ENCODE peak calls at places on chromosomes 1 and 21, in eight cellular contexts. One of them, this sample, is unnamed.

GRCh38 chr1:85459274-85459673 is 5.7 kb downstream of the DDAH1 start:
- DNase-seq in ovary: no peak
- DNase-seq in stomach: no peak
- DNase-seq in substantia nigra: no peak
- DNase-seq in spleen: no peak
- DNase-seq in dorsolateral prefrontal cortex: no peak
- DNase-seq in heart left ventricle: no peak
- DNase-seq in GM23338: no peak
- DNase-seq in this sample: no peak

GRCh38 chr1:224317383-224318045 is 12.5 kb downstream of the NVL start:
- DNase-seq in GM23338: no peak
- DNase-seq in substantia nigra: no peak
- DNase-seq in dorsolateral prefrontal cortex: no peak
- DNase-seq in ovary: no peak
- DNase-seq in stomach: no peak
- DNase-seq in spleen: no peak
- DNase-seq in heart left ventricle: no peak
- DNase-seq in this sample: no peak

GRCh38 chr21:26783801-26784200 is 61.4 kb downstream of the ADAMTS1 start:
- DNase-seq in dorsolateral prefrontal cortex: no peak
- DNase-seq in heart left ventricle: no peak
- DNase-seq in stomach: no peak
- DNase-seq in ovary: no peak
- DNase-seq in GM23338: no peak
- DNase-seq in spleen: no peak
- DNase-seq in substantia nigra: no peak
- DNase-seq in this sample: no peak

GRCh38 chr1:21857840-21858670 is 46.0 kb downstream of the LDLRAD2 start:
- DNase-seq in substantia nigra: no peak
- DNase-seq in ovary: no peak
- DNase-seq in spleen: no peak
- DNase-seq in stomach: no peak
- DNase-seq in dorsolateral prefrontal cortex: no peak
- DNase-seq in GM23338: no peak
- DNase-seq in heart left ventricle: peak
- DNase-seq in this sample: no peak

GRCh38 chr1:174225499-174226204 is 66.3 kb downstream of the RABGAP1L start:
- DNase-seq in GM23338: no peak
- DNase-seq in heart left ventricle: no peak
- DNase-seq in dorsolateral prefrontal cortex: no peak
- DNase-seq in ovary: no peak
- DNase-seq in spleen: no peak
- DNase-seq in substantia nigra: no peak
- DNase-seq in stomach: no peak
- DNase-seq in this sample: no peak

GRCh38 chr1:61581241-61581640 is 143.7 kb downstream of the TM2D1 start:
- DNase-seq in GM23338: no peak
- DNase-seq in spleen: no peak
- DNase-seq in heart left ventricle: no peak
- DNase-seq in substantia nigra: no peak
- DNase-seq in dorsolateral prefrontal cortex: no peak
- DNase-seq in stomach: no peak
- DNase-seq in ovary: no peak
- DNase-seq in this sample: no peak

GRCh38 chr21:45211661-45212060 is 76.0 kb downstream of the POFUT2 start:
- DNase-seq in spleen: no peak
- DNase-seq in substantia nigra: no peak
- DNase-seq in heart left ventricle: no peak
- DNase-seq in GM23338: no peak
- DNase-seq in ovary: no peak
- DNase-seq in dorsolateral prefrontal cortex: no peak
- DNase-seq in stomach: no peak
- DNase-seq in this sample: no peak

GRCh38 chr1:108049083-108049819 is 84.3 kb upstream of the VAV3 start:
- DNase-seq in dorsolateral prefrontal cortex: peak
- DNase-seq in GM23338: peak
- DNase-seq in substantia nigra: peak
- DNase-seq in stomach: no peak
- DNase-seq in spleen: peak
- DNase-seq in heart left ventricle: peak
- DNase-seq in ovary: no peak
- DNase-seq in this sample: no peak

GRCh38 chr1:18949689-18950414 is 6.6 kb downstream of the IFFO2 start:
- DNase-seq in stomach: no peak
- DNase-seq in dorsolateral prefrontal cortex: no peak
- DNase-seq in substantia nigra: peak
- DNase-seq in ovary: no peak
- DNase-seq in GM23338: peak
- DNase-seq in heart left ventricle: no peak
- DNase-seq in spleen: no peak
- DNase-seq in this sample: no peak

GRCh38 chr1:68321084-68321685 is 88.9 kb upstream of the WLS start:
- DNase-seq in substantia nigra: peak
- DNase-seq in heart left ventricle: peak
- DNase-seq in GM23338: peak
- DNase-seq in stomach: peak
- DNase-seq in spleen: peak
- DNase-seq in dorsolateral prefrontal cortex: peak
- DNase-seq in ovary: peak
- DNase-seq in this sample: peak

GRCh38 chr21:26925636-26926035 is 41.3 kb downstream of the ADAMTS5 start:
- DNase-seq in stomach: no peak
- DNase-seq in dorsolateral prefrontal cortex: no peak
- DNase-seq in GM23338: peak
- DNase-seq in substantia nigra: no peak
- DNase-seq in spleen: no peak
- DNase-seq in ovary: no peak
- DNase-seq in heart left ventricle: no peak
- DNase-seq in this sample: no peak

GRCh38 chr1:88289703-88290102 is 394.4 kb upstream of the PKN2 start:
- DNase-seq in stomach: no peak
- DNase-seq in dorsolateral prefrontal cortex: no peak
- DNase-seq in heart left ventricle: no peak
- DNase-seq in spleen: no peak
- DNase-seq in ovary: no peak
- DNase-seq in substantia nigra: no peak
- DNase-seq in GM23338: no peak
- DNase-seq in this sample: no peak

GRCh38 chr1:29256979-29257804 is 20.9 kb downstream of the PTPRU start:
- DNase-seq in stomach: no peak
- DNase-seq in ovary: peak
- DNase-seq in spleen: peak
- DNase-seq in heart left ventricle: no peak
- DNase-seq in GM23338: peak
- DNase-seq in dorsolateral prefrontal cortex: peak
- DNase-seq in substantia nigra: peak
- DNase-seq in this sample: no peak

GRCh38 chr1:27542463-27543273 is 52.7 kb upstream of the WASF2 start:
- DNase-seq in ovary: no peak
- DNase-seq in spleen: no peak
- DNase-seq in stomach: peak
- DNase-seq in substantia nigra: no peak
- DNase-seq in GM23338: no peak
- DNase-seq in dorsolateral prefrontal cortex: no peak
- DNase-seq in heart left ventricle: peak
- DNase-seq in this sample: peak

GRCh38 chr1:44015206-44015605 is 16.1 kb downstream of the SLC6A9 start:
- DNase-seq in dorsolateral prefrontal cortex: no peak
- DNase-seq in ovary: no peak
- DNase-seq in spleen: no peak
- DNase-seq in substantia nigra: no peak
- DNase-seq in GM23338: no peak
- DNase-seq in heart left ventricle: no peak
- DNase-seq in stomach: no peak
- DNase-seq in this sample: no peak

GRCh38 chr1:62790716-62791115 is 6.8 kb downstream of the ATG4C start:
- DNase-seq in heart left ventricle: no peak
- DNase-seq in spleen: no peak
- DNase-seq in GM23338: no peak
- DNase-seq in dorsolateral prefrontal cortex: no peak
- DNase-seq in substantia nigra: no peak
- DNase-seq in ovary: no peak
- DNase-seq in stomach: no peak
- DNase-seq in this sample: no peak
- H3K27ac ChIP-seq in heart left ventricle: no peak
- H3K27ac ChIP-seq in spleen: no peak
- H3K27ac ChIP-seq in GM23338: no peak
- H3K27ac ChIP-seq in dorsolateral prefrontal cortex: peak
- H3K27ac ChIP-seq in substantia nigra: peak
- H3K27ac ChIP-seq in ovary: no peak
- H3K27ac ChIP-seq in stomach: no peak
- H3K27ac ChIP-seq in this sample: no peak

GRCh38 chr21:38807481-38807880 is 1.8 kb downstream of the ETS2 start:
- DNase-seq in GM23338: no peak
- DNase-seq in ovary: no peak
- DNase-seq in spleen: no peak
- DNase-seq in dorsolateral prefrontal cortex: no peak
- DNase-seq in heart left ventricle: no peak
- DNase-seq in substantia nigra: no peak
- DNase-seq in stomach: no peak
- DNase-seq in this sample: no peak
- H3K27ac ChIP-seq in GM23338: no peak
- H3K27ac ChIP-seq in ovary: peak
- H3K27ac ChIP-seq in spleen: peak
- H3K27ac ChIP-seq in dorsolateral prefrontal cortex: peak
- H3K27ac ChIP-seq in heart left ventricle: peak
- H3K27ac ChIP-seq in substantia nigra: peak
- H3K27ac ChIP-seq in stomach: peak
- H3K27ac ChIP-seq in this sample: peak

DNA sequence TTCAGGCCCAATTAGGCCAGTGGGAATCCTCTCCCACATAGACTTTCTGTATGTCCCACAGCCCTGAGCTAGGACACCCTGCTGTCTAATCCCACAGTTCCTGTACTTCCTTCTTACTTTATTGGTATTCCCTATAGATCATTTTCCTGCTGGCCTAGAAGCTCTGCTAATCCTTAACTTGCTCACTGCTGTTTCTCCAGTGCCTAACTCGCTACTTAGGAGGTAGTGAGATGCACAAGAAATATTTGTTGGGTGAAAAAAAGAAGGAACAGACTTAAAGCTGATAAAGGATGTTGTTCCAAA is 34.1 kb upstream of the FHAD1 start:
- DNase-seq in heart left ventricle: no peak
- DNase-seq in ovary: no peak
- DNase-seq in stomach: no peak
- DNase-seq in dorsolateral prefrontal cortex: no peak
- DNase-seq in spleen: no peak
- DNase-seq in GM23338: no peak
- DNase-seq in substantia nigra: no peak
- DNase-seq in this sample: no peak
- H3K27ac ChIP-seq in heart left ventricle: no peak
- H3K27ac ChIP-seq in ovary: no peak
- H3K27ac ChIP-seq in stomach: no peak
- H3K27ac ChIP-seq in dorsolateral prefrontal cortex: peak
- H3K27ac ChIP-seq in spleen: peak
- H3K27ac ChIP-seq in GM23338: no peak
- H3K27ac ChIP-seq in substantia nigra: no peak
- H3K27ac ChIP-seq in this sample: peak

GRCh38 chr1:201486158-201486557 is 17.2 kb upstream of the PHLDA3 start:
- DNase-seq in stomach: no peak
- DNase-seq in dorsolateral prefrontal cortex: no peak
- DNase-seq in substantia nigra: no peak
- DNase-seq in spleen: no peak
- DNase-seq in GM23338: no peak
- DNase-seq in heart left ventricle: no peak
- DNase-seq in ovary: peak
- DNase-seq in this sample: no peak

GRCh38 chr1:201482755-201483154 is 13.8 kb upstream of the PHLDA3 start:
- DNase-seq in substantia nigra: no peak
- DNase-seq in ovary: no peak
- DNase-seq in spleen: no peak
- DNase-seq in stomach: no peak
- DNase-seq in dorsolateral prefrontal cortex: no peak
- DNase-seq in heart left ventricle: no peak
- DNase-seq in GM23338: no peak
- DNase-seq in this sample: no peak

GRCh38 chr1:201483373-201483949 is 14.5 kb upstream of the PHLDA3 start:
- DNase-seq in stomach: no peak
- DNase-seq in ovary: no peak
- DNase-seq in spleen: no peak
- DNase-seq in heart left ventricle: no peak
- DNase-seq in dorsolateral prefrontal cortex: no peak
- DNase-seq in GM23338: no peak
- DNase-seq in substantia nigra: no peak
- DNase-seq in this sample: no peak

GRCh38 chr1:201487742-201488141 is 18.8 kb upstream of the PHLDA3 start:
- DNase-seq in stomach: no peak
- DNase-seq in substantia nigra: no peak
- DNase-seq in spleen: no peak
- DNase-seq in GM23338: no peak
- DNase-seq in dorsolateral prefrontal cortex: no peak
- DNase-seq in heart left ventricle: no peak
- DNase-seq in ovary: no peak
- DNase-seq in this sample: no peak

DNA sequence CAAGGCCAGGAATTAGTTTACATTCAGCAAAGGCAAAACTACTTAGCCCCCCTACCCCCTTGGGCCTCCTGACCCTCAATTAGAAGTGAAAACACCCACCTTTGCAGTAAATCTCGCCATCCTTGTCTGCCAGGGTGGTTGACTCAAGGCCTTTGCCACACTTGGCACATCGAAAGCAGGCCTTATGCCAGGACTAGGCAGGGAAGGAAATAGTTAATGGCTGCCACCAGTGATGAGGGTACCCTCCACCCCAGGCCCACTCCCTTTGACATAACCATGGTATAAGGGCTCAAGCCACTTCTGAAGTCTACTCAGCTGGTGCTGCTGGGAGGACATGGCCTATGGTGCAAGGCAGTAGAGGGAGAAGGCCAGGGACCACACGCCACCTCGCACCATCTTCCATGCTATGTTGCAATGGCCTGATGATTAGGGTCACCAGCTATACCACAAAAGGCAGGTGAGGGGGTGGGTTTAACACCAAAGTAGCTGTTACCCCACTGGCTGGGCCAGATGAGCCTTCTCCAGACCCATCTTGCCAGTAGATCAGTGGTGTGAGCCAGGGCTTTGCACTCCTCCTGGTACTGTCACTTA is 16.3 kb upstream of the PHLDA3 start:
- DNase-seq in spleen: no peak
- DNase-seq in substantia nigra: no peak
- DNase-seq in GM23338: no peak
- DNase-seq in ovary: peak
- DNase-seq in stomach: no peak
- DNase-seq in heart left ventricle: no peak
- DNase-seq in dorsolateral prefrontal cortex: no peak
- DNase-seq in this sample: no peak
- H3K27ac ChIP-seq in spleen: peak
- H3K27ac ChIP-seq in substantia nigra: peak
- H3K27ac ChIP-seq in GM23338: no peak
- H3K27ac ChIP-seq in ovary: no peak
- H3K27ac ChIP-seq in stomach: no peak
- H3K27ac ChIP-seq in heart left ventricle: peak
- H3K27ac ChIP-seq in dorsolateral prefrontal cortex: peak
- H3K27ac ChIP-seq in this sample: no peak

GRCh38 chr1:246569248-246570238 is 3.3 kb downstream of the CNST start:
- DNase-seq in spleen: no peak
- DNase-seq in stomach: no peak
- DNase-seq in dorsolateral prefrontal cortex: no peak
- DNase-seq in GM23338: no peak
- DNase-seq in substantia nigra: no peak
- DNase-seq in heart left ventricle: no peak
- DNase-seq in ovary: no peak
- DNase-seq in this sample: no peak
- H3K27ac ChIP-seq in spleen: peak
- H3K27ac ChIP-seq in stomach: no peak
- H3K27ac ChIP-seq in dorsolateral prefrontal cortex: peak
- H3K27ac ChIP-seq in GM23338: peak
- H3K27ac ChIP-seq in substantia nigra: no peak
- H3K27ac ChIP-seq in heart left ventricle: peak
- H3K27ac ChIP-seq in ovary: no peak
- H3K27ac ChIP-seq in this sample: no peak

This sample was measured in adrenal gland.